ENCODE peak calls at places on chromosomes 6 and 20, in ten cellular contexts. S is ascending aorta; K is CD4-positive, alpha-beta T cell; R is mammary epithelial cell; Q is endodermal cell; T is transverse colon; A is psoas muscle; B is breast epithelium; E is astrocyte; F is left lung. Z is an unnamed sample.

GRCh38 chr6:159953091-159953581 is 15.7 kb upstream of the IGF2R start:
- DNase-seq in T (no peak), A (peak), F (peak), S (no peak), K (no peak), Q (no peak), R (no peak), B (no peak), E (no peak), Z (no peak)

GRCh38 chr20:57661201-57662027 is 41.2 kb upstream of the ZBP1 start:
- DNase-seq in Q (peak), A (no peak), F (peak), B (peak), S (peak), R (no peak), T (peak), E (no peak), K (no peak), Z (no peak)

GRCh38 chr6:155400022-155400965 is 55.3 kb downstream of the NOX3 start:
- DNase-seq in Q (no peak), K (no peak), R (no peak), F (no peak), E (peak), B (no peak), A (no peak), S (no peak), T (no peak), Z (no peak)

GRCh38 chr20:2626853-2627541 is 25.4 kb upstream of the NOP56 start:
- DNase-seq in E (peak), A (no peak), S (no peak), Q (no peak), K (no peak), F (no peak), B (no peak), R (peak), T (peak), Z (no peak)

GRCh38 chr6:143180205-143180604 is 119.5 kb downstream of the AIG1 start:
- DNase-seq in T (no peak), K (no peak), R (no peak), B (no peak), F (no peak), A (no peak), E (no peak), S (no peak), Q (no peak), Z (no peak)

GRCh38 chr6:138959521-138959920 is 28.5 kb downstream of the REPS1 start:
- DNase-seq in A (no peak), B (no peak), Q (no peak), K (no peak), E (no peak), S (no peak), T (no peak), R (peak), F (no peak), Z (peak)

GRCh38 chr6:96499781-96500180 is 21.8 kb upstream of the UFL1 start:
- DNase-seq in Q (no peak), B (no peak), E (no peak), T (no peak), A (no peak), R (no peak), S (no peak), F (no peak), K (peak), Z (no peak)

GRCh38 chr6:3882865-3883264 is 33.7 kb downstream of the FAM50B start:
- DNase-seq in T (no peak), S (no peak), R (no peak), Q (peak), E (no peak), A (no peak), K (no peak), B (no peak), F (no peak), Z (no peak)

GRCh38 chr6:142854589-142855488 is 90.1 kb downstream of the HIVEP2 start:
- DNase-seq in K (no peak), R (no peak), E (no peak), T (no peak), F (no peak), S (no peak), Q (no peak), B (no peak), A (no peak), Z (no peak)

GRCh38 chr6:39080246-39080875 is 31.8 kb downstream of the GLP1R start:
- DNase-seq in Q (no peak), E (no peak), R (no peak), F (no peak), K (no peak), B (no peak), T (no peak), A (no peak), S (no peak), Z (no peak)

GRCh38 chr6:79430913-79431312 is 106.3 kb downstream of the LCA5 start:
- DNase-seq in A (no peak), F (no peak), B (no peak), E (no peak), T (no peak), K (no peak), R (no peak), Q (peak), S (no peak), Z (no peak)

GRCh38 chr6:127119361-127120108 is 1.1 kb downstream of the RSPO3 start:
- DNase-seq in K (no peak), S (no peak), B (no peak), R (peak), A (peak), E (no peak), T (no peak), Q (peak), F (peak), Z (no peak)

GRCh38 chr20:36199293-36200257 is 36.7 kb upstream of the AAR2 start:
- DNase-seq in E (peak), A (peak), F (peak), K (peak), R (peak), Q (peak), S (peak), B (peak), T (peak), Z (peak)

GRCh38 chr6:14524319-14524718 is 406.7 kb downstream of the CD83 start:
- DNase-seq in B (no peak), S (no peak), A (peak), T (no peak), R (peak), E (peak), F (no peak), Q (no peak), K (no peak), Z (no peak)

GRCh38 chr6:41451515-41452163 is 94.5 kb upstream of the FOXP4 start:
- DNase-seq in F (peak), T (no peak), B (peak), R (no peak), A (peak), E (no peak), Q (no peak), S (peak), K (no peak), Z (no peak)

GRCh38 chr6:135867332-135867731 is 15.8 kb downstream of the PDE7B start:
- DNase-seq in K (no peak), S (no peak), Q (no peak), E (no peak), T (no peak), B (no peak), F (no peak), R (no peak), A (no peak), Z (no peak)

GRCh38 chr6:169571123-169571962 is 130.5 kb downstream of the WDR27 start:
- DNase-seq in A (no peak), R (peak), B (no peak), K (no peak), S (no peak), F (no peak), Q (no peak), T (no peak), E (peak), Z (peak)

GRCh38 chr6:99282479-99283062 is 66.9 kb downstream of the FAXC start:
- DNase-seq in F (no peak), B (no peak), S (no peak), R (peak), K (no peak), A (no peak), T (no peak), Q (no peak), E (peak), Z (peak)

GRCh38 chr6:166683477-166683876 is 56.4 kb upstream of the RPS6KA2 start:
- DNase-seq in T (no peak), Q (peak), K (no peak), B (no peak), A (no peak), S (no peak), R (no peak), F (no peak), E (peak), Z (peak)

GRCh38 chr6:163349001-163349680 is 65.4 kb upstream of the QKI start:
- DNase-seq in F (no peak), S (no peak), K (no peak), E (peak), Q (no peak), T (no peak), A (no peak), B (no peak), R (no peak), Z (no peak)

GRCh38 chr20:41050361-41051019 is 21.9 kb downstream of the TOP1 start:
- DNase-seq in E (peak), F (no peak), A (no peak), K (no peak), Q (no peak), T (no peak), S (no peak), B (no peak), R (no peak), Z (no peak)

GRCh38 chr6:136791296-136792065 is 796 bp downstream of the MAP3K5 start:
- DNase-seq in S (peak), T (peak), F (peak), R (peak), Q (peak), E (peak), K (peak), B (peak), A (peak), Z (no peak)

GRCh38 chr6:96542702-96543101 is 20.2 kb upstream of the FHL5 start:
- DNase-seq in B (no peak), K (no peak), R (no peak), E (no peak), A (no peak), Q (no peak), T (no peak), F (no peak), S (no peak), Z (no peak)

GRCh38 chr6:90284236-90284744 is 12.4 kb downstream of the BACH2 start:
- DNase-seq in T (no peak), B (no peak), F (peak), K (no peak), Q (peak), A (no peak), S (peak), E (peak), R (peak), Z (peak)

GRCh38 chr20:1702288-1702687 is 44.7 kb upstream of the SIRPG start:
- DNase-seq in A (no peak), B (no peak), F (no peak), T (no peak), Q (no peak), E (peak), K (no peak), R (peak), S (no peak), Z (no peak)

GRCh38 chr6:710601-711571 is 17.9 kb upstream of the EXOC2 start:
- DNase-seq in K (peak), A (peak), F (peak), B (peak), Q (peak), R (peak), E (peak), T (peak), S (peak), Z (peak)
- H3K27ac ChIP-seq in K (peak), A (peak), F (peak), B (peak), Q (no peak), R (peak), E (peak), T (peak), S (peak), Z (peak)

DNA sequence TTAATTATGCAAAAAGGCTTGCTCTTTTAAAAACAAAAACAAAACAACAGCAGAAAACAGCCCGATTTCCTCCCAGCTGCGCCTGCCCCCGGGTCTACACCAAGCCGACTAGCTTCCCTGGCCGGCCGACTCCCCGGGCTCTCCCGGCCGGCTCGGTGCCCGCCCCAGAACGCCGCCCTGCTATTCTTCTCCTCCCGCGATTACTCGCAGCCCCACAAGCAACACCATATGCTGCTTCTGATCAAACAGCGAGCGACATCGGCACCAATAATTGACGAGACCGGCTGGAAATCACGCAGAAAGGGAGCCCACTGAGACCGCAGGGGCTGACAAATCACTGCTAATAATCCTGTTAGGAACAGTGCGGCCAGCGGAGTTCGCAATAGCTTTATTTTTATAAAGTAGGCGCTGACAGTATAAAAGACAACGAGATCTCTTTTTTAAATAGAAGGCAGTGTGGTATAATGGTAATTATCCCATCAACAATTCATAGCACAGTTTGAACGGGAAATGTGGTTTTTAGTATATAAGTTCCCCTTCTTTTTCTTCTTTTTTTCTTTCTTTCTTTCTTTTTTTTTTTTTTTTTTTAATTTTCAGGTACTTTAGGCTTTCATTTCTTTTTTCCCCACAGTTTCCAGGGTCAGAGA is 3.3 kb downstream of the SIM1 start:
- DNase-seq in S (no peak), B (no peak), T (no peak), R (no peak), K (no peak), A (no peak), F (no peak), E (no peak), Q (peak), Z (no peak)
- H3K27ac ChIP-seq in S (no peak), B (no peak), T (no peak), R (no peak), K (no peak), A (peak), F (no peak), E (no peak), Q (no peak), Z (no peak)

GRCh38 chr6:131997450-131998153 is 46.4 kb upstream of the CCN2 start:
- DNase-seq in E (no peak), S (no peak), B (no peak), T (no peak), Q (no peak), K (no peak), F (no peak), R (no peak), A (no peak), Z (no peak)
- H3K27ac ChIP-seq in E (no peak), S (peak), B (no peak), T (peak), Q (no peak), K (no peak), F (no peak), R (no peak), A (no peak), Z (no peak)

GRCh38 chr20:49572857-49573256 is 4.9 kb upstream of the PTGIS start:
- DNase-seq in S (peak), T (no peak), R (no peak), Q (peak), E (no peak), F (no peak), A (no peak), K (no peak), B (no peak), Z (no peak)
- H3K27ac ChIP-seq in S (peak), T (no peak), R (no peak), Q (no peak), E (no peak), F (no peak), A (no peak), K (no peak), B (no peak), Z (no peak)

GRCh38 chr6:133136177-133136896 is 104.8 kb upstream of the EYA4 start:
- DNase-seq in E (peak), S (no peak), T (no peak), B (no peak), K (no peak), A (no peak), Q (no peak), R (no peak), F (no peak), Z (no peak)
- H3K27ac ChIP-seq in E (no peak), S (no peak), T (no peak), B (no peak), K (no peak), A (no peak), Q (no peak), R (no peak), F (no peak), Z (no peak)

GRCh38 chr6:125025164-125025854 is 63.1 kb downstream of the RNF217 start:
- DNase-seq in T (no peak), S (no peak), R (no peak), F (no peak), K (no peak), E (no peak), B (no peak), A (no peak), Q (no peak), Z (no peak)
- H3K27ac ChIP-seq in T (no peak), S (no peak), R (no peak), F (no peak), K (no peak), E (no peak), B (no peak), A (no peak), Q (no peak), Z (no peak)

GRCh38 chr20:60486345-60486744 is 528.1 kb downstream of the CDH26 start:
- DNase-seq in K (no peak), S (no peak), B (no peak), A (no peak), T (no peak), R (no peak), Q (no peak), F (no peak), E (no peak), Z (no peak)

GRCh38 chr20:60485012-60485760 is 527.0 kb downstream of the CDH26 start:
- DNase-seq in Q (no peak), T (no peak), E (no peak), S (no peak), R (no peak), A (no peak), K (no peak), B (no peak), F (no peak), Z (no peak)

GRCh38 chr20:60482609-60483008 is 524.4 kb downstream of the CDH26 start:
- DNase-seq in E (no peak), S (no peak), T (no peak), Q (no peak), A (no peak), R (no peak), B (no peak), F (no peak), K (no peak), Z (no peak)

GRCh38 chr20:60483371-60483770 is 525.1 kb downstream of the CDH26 start:
- DNase-seq in T (no peak), F (no peak), S (no peak), K (no peak), E (no peak), R (no peak), A (no peak), B (no peak), Q (no peak), Z (no peak)

DNA sequence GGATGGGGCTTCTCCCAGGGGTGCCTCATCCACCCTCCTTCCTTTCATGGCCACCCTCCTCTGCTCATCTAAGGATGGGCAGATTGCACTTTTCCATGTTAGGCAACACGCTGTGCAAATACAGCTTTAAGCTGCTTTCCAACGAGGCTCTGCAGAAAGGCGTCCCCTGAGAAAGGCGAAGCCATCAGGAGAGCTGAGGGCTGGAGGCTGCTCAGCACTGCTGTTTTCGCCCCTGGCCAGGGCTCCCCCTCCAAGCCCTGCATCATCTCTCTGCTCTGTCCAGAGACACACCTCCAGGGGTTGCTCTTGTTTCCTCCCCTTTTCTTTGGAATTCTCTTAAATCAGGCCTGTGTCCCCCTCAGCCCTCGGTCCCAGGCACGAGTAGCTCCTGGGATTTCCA is 526.1 kb downstream of the CDH26 start:
- DNase-seq in F (no peak), B (no peak), K (no peak), S (no peak), Q (no peak), R (no peak), T (no peak), A (no peak), E (no peak), Z (no peak)
- H3K27ac ChIP-seq in F (no peak), B (no peak), K (no peak), S (no peak), Q (no peak), R (no peak), T (no peak), A (no peak), E (no peak), Z (no peak)

GRCh38 chr6:111892431-111892830 is 19.2 kb upstream of the FYN start:
- DNase-seq in F (no peak), R (no peak), K (no peak), S (no peak), E (no peak), Q (no peak), A (no peak), T (no peak), B (no peak), Z (no peak)

GRCh38 chr6:111884068-111884467 is 10.8 kb upstream of the FYN start:
- DNase-seq in B (no peak), T (no peak), S (no peak), F (no peak), Q (no peak), K (no peak), A (no peak), R (no peak), E (no peak), Z (no peak)

GRCh38 chr6:111890981-111891380 is 17.7 kb upstream of the FYN start:
- DNase-seq in S (no peak), T (no peak), E (no peak), F (no peak), B (no peak), R (no peak), Q (no peak), K (no peak), A (no peak), Z (no peak)

GRCh38 chr6:111885373-111886027 is 12.2 kb upstream of the FYN start:
- DNase-seq in A (no peak), T (no peak), Q (no peak), E (no peak), K (no peak), F (no peak), S (no peak), B (no peak), R (no peak), Z (no peak)

DNA sequence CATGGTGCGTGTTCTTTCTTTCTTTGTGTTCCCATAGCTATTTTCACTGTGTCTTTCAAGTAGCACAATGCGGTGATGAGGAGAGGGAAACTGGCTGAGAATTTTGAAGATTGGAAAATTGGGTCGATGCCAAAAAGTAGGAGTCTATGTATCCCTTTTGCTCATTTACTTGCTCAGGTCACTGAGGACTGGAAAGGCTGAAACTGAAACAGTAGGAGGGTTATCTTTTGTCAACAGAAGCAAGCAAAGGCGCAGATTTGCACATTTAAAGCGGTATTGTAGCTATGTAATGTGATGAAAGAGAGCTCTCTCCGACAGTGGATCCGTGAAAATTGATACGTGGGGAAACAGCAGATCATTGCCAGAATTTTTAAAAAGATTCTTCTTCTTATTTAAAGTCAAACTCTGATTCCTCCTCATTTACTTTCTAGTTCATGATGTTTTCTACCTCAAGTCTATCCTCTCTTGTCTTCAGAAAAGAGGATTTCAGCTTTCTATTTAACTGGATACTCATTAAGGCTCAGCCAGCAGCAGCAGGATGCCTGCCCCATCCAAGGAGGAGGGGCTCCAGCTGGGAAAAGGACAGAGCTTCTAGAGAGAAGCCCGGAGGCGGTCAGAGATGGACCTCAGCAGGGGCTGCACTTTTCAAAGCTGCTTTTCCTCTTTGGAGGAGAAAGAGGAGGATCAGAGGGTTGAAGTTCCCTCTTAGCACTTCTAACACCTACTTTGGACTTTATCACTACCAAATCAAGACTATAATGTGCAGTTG is 15.9 kb upstream of the FYN start:
- DNase-seq in S (no peak), T (no peak), B (no peak), K (no peak), F (no peak), E (no peak), A (no peak), R (no peak), Q (peak), Z (no peak)
- H3K27ac ChIP-seq in S (no peak), T (no peak), B (no peak), K (no peak), F (no peak), E (no peak), A (no peak), R (no peak), Q (peak), Z (no peak)

GRCh38 chr6:57113105-57113504 is 23.1 kb downstream of the ZNF451 start:
- DNase-seq in E (no peak), F (no peak), Q (no peak), K (no peak), R (no peak), T (no peak), B (no peak), S (no peak), A (no peak), Z (no peak)

GRCh38 chr6:57117801-57118200 is 27.8 kb downstream of the ZNF451 start:
- DNase-seq in S (no peak), Q (no peak), T (no peak), B (no peak), R (no peak), E (no peak), K (no peak), F (no peak), A (no peak), Z (no peak)

GRCh38 chr6:57116776-57117175 is 26.8 kb downstream of the ZNF451 start:
- DNase-seq in K (no peak), F (no peak), B (no peak), A (no peak), S (no peak), E (no peak), Q (no peak), T (no peak), R (no peak), Z (no peak)
- H3K27ac ChIP-seq in K (no peak), F (no peak), B (no peak), A (no peak), S (peak), E (no peak), Q (no peak), T (no peak), R (no peak), Z (no peak)

Z was measured in RWPE1.